ENCODE peak calls at places on chromosomes 2 and 18, in five cellular contexts. V is nephron progenitor cell, A is MV-4-11, M is cardiac fibroblast, Y is NCI-H446 treated with DMSO at 0.1 percent for 48 hours. P is an unnamed sample.

GRCh38 chr2:133568172-133568571 is at the start of gene NCKAP5:
- DNase-seq in Y (no peak), V (no peak), M (peak; percentile 41), A (no peak), P (no peak)

GRCh38 chr2:234256516-234256915 is 206.0 kb downstream of the SPP2 start:
- DNase-seq in M (no peak), Y (no peak), A (no peak), V (no peak), P (no peak)

GRCh38 chr2:176473177-176473576 is 203.9 kb downstream of the MTX2 start:
- DNase-seq in M (peak; percentile 35), Y (no peak), V (no peak), A (no peak), P (no peak)

GRCh38 chr2:47307066-47307465 is 95.9 kb upstream of the MSH2 start:
- DNase-seq in Y (peak; percentile 80), M (no peak), V (no peak), A (no peak), P (no peak)

GRCh38 chr2:67572721-67573485 is 175.8 kb downstream of the ETAA1 start:
- DNase-seq in V (no peak), A (no peak), Y (no peak), M (peak; percentile 67), P (no peak)

GRCh38 chr18:6056171-6056932 is 161.0 kb upstream of the TMEM200C start:
- DNase-seq in M (peak; percentile 61), A (peak; percentile 1), Y (no peak), V (no peak), P (no peak)

GRCh38 chr2:2014251-2014761 is 270.0 kb upstream of the PXDN start:
- DNase-seq in Y (peak; percentile 95), V (no peak), M (peak; percentile 51), A (no peak), P (no peak)

GRCh38 chr2:132965469-132965868 is 295.5 kb upstream of the LYPD1 start:
- DNase-seq in M (no peak), V (no peak), A (no peak), Y (no peak), P (no peak)

GRCh38 chr2:19214682-19215391 is 143.6 kb downstream of the OSR1 start:
- DNase-seq in Y (no peak), V (no peak), M (no peak), A (no peak), P (no peak)

GRCh38 chr18:8800445-8800844 is 95.1 kb downstream of the MTCL1 start:
- DNase-seq in Y (peak; percentile 75), A (no peak), M (peak; percentile 97), V (no peak), P (no peak)

GRCh38 chr18:59159986-59160385 is 20.3 kb downstream of the SEC11C start:
- DNase-seq in Y (no peak), A (no peak), V (no peak), M (no peak), P (no peak)

GRCh38 chr2:188765522-188765921 is 208.7 kb upstream of the COL3A1 start:
- DNase-seq in V (peak; percentile 12), Y (peak; percentile 40), M (peak; percentile 48), A (no peak), P (peak; percentile 33)

GRCh38 chr2:137910641-137911040 is 53.6 kb upstream of the HNMT start:
- DNase-seq in M (peak; percentile 51), A (peak; percentile 7), Y (peak; percentile 17), V (no peak), P (no peak)

GRCh38 chr2:86301010-86301409 is 36.4 kb downstream of the REEP1 start:
- DNase-seq in M (no peak), V (no peak), A (no peak), Y (no peak), P (no peak)

GRCh38 chr2:85266424-85267041 is 61.3 kb downstream of the TGOLN2 start:
- DNase-seq in A (peak; percentile 19), Y (no peak), M (peak; percentile 68), V (peak; percentile 65), P (peak; percentile 62)

P was measured in endothelial cell.